ENCODE peak calls at places on chromosomes 5 and 9, in six cellular contexts. K is RPMI7951; P is stromal cell of bone marrow; O is dorsolateral prefrontal cortex; B is AML-193; Q is activated naive CD8-positive, alpha-beta T cell treated with anti-CD3 and anti-CD28 coated beads for 36 hours. G is an unnamed sample.

GRCh38 chr9:105098370-105098769 is 146.1 kb upstream of the SLC44A1 start:
- DNase-seq in K (no peak), P (no peak), O (no peak), B (no peak), Q (no peak), G (no peak)

GRCh38 chr9:37187713-37188439 is 67.5 kb downstream of the ZCCHC7 start:
- DNase-seq in K (peak; percentile 44), P (no peak), O (no peak), B (peak; percentile 18), Q (no peak), G (no peak)

GRCh38 chr9:34501372-34501771 is 21.4 kb downstream of the ENHO start:
- DNase-seq in K (no peak), P (no peak), O (no peak), B (no peak), Q (no peak), G (no peak)

GRCh38 chr9:128337972-128338371 is 2.4 kb upstream of the SLC27A4 start:
- DNase-seq in K (no peak), P (no peak), O (no peak), B (no peak), Q (no peak), G (no peak)

GRCh38 chr9:95512751-95513120 is 4.0 kb downstream of the PTCH1 start:
- DNase-seq in K (no peak), P (no peak), O (no peak), B (peak; percentile 40), Q (no peak), G (no peak)

GRCh38 chr5:16467363-16468219 is 2.0 kb upstream of the ZNF622 start:
- DNase-seq in K (peak; percentile 55), P (peak; percentile 38), O (no peak), B (no peak), Q (peak; percentile 5), G (no peak)

GRCh38 chr9:69627301-69627700 is 44.9 kb downstream of the APBA1 start:
- DNase-seq in K (no peak), P (no peak), O (no peak), B (no peak), Q (no peak), G (no peak)

GRCh38 chr9:124752967-124753366 is 18.1 kb downstream of the NR6A1 start:
- DNase-seq in K (no peak), P (no peak), O (no peak), B (no peak), Q (no peak), G (no peak)

GRCh38 chr9:17005085-17005484 is 129.8 kb upstream of the CNTLN start:
- DNase-seq in K (peak; percentile 75), P (peak; percentile 82), O (no peak), B (no peak), Q (no peak), G (no peak)

GRCh38 chr5:127320032-127320945 is 29.7 kb downstream of the MEGF10 start:
- DNase-seq in K (peak; percentile 80), P (no peak), O (no peak), B (no peak), Q (peak; percentile 19), G (no peak)

GRCh38 chr5:43110606-43111170 is 10.0 kb upstream of the ZNF131 start:
- DNase-seq in K (no peak), P (no peak), O (no peak), B (no peak), Q (peak; percentile 23), G (peak; percentile 9)

GRCh38 chr9:133727277-133727875 is 10.8 kb downstream of the SARDH start:
- DNase-seq in K (no peak), P (no peak), O (no peak), B (no peak), Q (no peak), G (no peak)

GRCh38 chr9:8095531-8096223 is 296.1 kb upstream of the DMAC1 start:
- DNase-seq in K (no peak), P (no peak), O (no peak), B (no peak), Q (no peak), G (no peak)

GRCh38 chr5:21391506-21391905 is 1403.5 kb upstream of the CDH18 start:
- DNase-seq in K (peak; percentile 0), P (peak; percentile 1), O (no peak), B (peak; percentile 56), Q (no peak), G (no peak)

GRCh38 chr5:96903300-96903699 is 27.0 kb downstream of the ERAP2 start:
- DNase-seq in K (no peak), P (no peak), O (no peak), B (no peak), Q (no peak), G (no peak)

GRCh38 chr5:116361171-116361967 is 213.3 kb downstream of the SEMA6A start:
- DNase-seq in K (no peak), P (no peak), O (peak; percentile 84), B (no peak), Q (no peak), G (no peak)

GRCh38 chr5:143733635-143734341 is 78.2 kb upstream of the HMHB1 start:
- DNase-seq in K (no peak), P (no peak), O (no peak), B (no peak), Q (no peak), G (no peak)

GRCh38 chr5:2700876-2701275 is 50.6 kb downstream of the IRX2 start:
- DNase-seq in K (no peak), P (no peak), O (no peak), B (no peak), Q (no peak), G (no peak)

GRCh38 chr9:114347675-114348074 is 18.0 kb downstream of the ORM2 start:
- DNase-seq in K (no peak), P (no peak), O (peak; percentile 81), B (no peak), Q (no peak), G (no peak)

GRCh38 chr9:34522971-34523797 is at the start of gene ENHO:
- DNase-seq in K (peak; percentile 82), P (peak; percentile 57), O (peak; percentile 92), B (peak; percentile 76), Q (peak; percentile 93), G (peak; percentile 77)

GRCh38 chr5:74639538-74640449 is 734 bp downstream of the ENC1 start:
- DNase-seq in K (peak; percentile 54), P (no peak), O (no peak), B (no peak), Q (peak; percentile 44), G (no peak)

GRCh38 chr5:186091-187041 is 4.9 kb upstream of the LRRC14B start:
- DNase-seq in K (no peak), P (no peak), O (no peak), B (no peak), Q (no peak), G (no peak)

GRCh38 chr9:22037954-22038690 is 29.0 kb upstream of the CDKN2B start:
- DNase-seq in K (peak; percentile 43), P (no peak), O (no peak), B (peak; percentile 77), Q (no peak), G (no peak)

GRCh38 chr5:140202078-140202477 is 27.1 kb downstream of the CYSTM1 start:
- DNase-seq in K (no peak), P (no peak), O (no peak), B (no peak), Q (no peak), G (no peak)

GRCh38 chr5:41921874-41922273 is 3.2 kb upstream of the FBXO4 start:
- DNase-seq in K (peak; percentile 29), P (no peak), O (no peak), B (no peak), Q (no peak), G (no peak)

GRCh38 chr9:3912817-3913216 is 387.0 kb upstream of the RFX3 start:
- DNase-seq in K (peak; percentile 69), P (no peak), O (no peak), B (no peak), Q (no peak), G (no peak)

GRCh38 chr9:16202913-16203734 is 650.3 kb downstream of the CCDC171 start:
- DNase-seq in K (peak; percentile 89), P (peak; percentile 85), O (no peak), B (no peak), Q (no peak), G (no peak)

GRCh38 chr5:100595152-100595811 is 60.1 kb downstream of the FAM174A start:
- DNase-seq in K (peak; percentile 91), P (peak; percentile 95), O (peak; percentile 50), B (no peak), Q (no peak), G (no peak)

GRCh38 chr5:89090021-89090420 is 207.0 kb upstream of the MEF2C start:
- DNase-seq in K (no peak), P (no peak), O (no peak), B (no peak), Q (no peak), G (no peak)

GRCh38 chr9:127776195-127776918 is 2.1 kb downstream of the SH2D3C start:
- DNase-seq in K (no peak), P (no peak), O (no peak), B (peak; percentile 70), Q (peak; percentile 79), G (peak; percentile 54)

GRCh38 chr9:24464321-24464951 is 81.3 kb downstream of the IZUMO3 start:
- DNase-seq in K (no peak), P (peak; percentile 9), O (no peak), B (no peak), Q (no peak), G (no peak)

GRCh38 chr5:149733129-149733900 is 3.2 kb downstream of the PPARGC1B start:
- DNase-seq in K (no peak), P (no peak), O (no peak), B (no peak), Q (no peak), G (no peak)

GRCh38 chr5:6510973-6511372 is 62.3 kb downstream of the UBE2QL1 start:
- DNase-seq in K (no peak), P (no peak), O (no peak), B (no peak), Q (no peak), G (no peak)

GRCh38 chr9:108117775-108118174 is 628.2 kb upstream of the KLF4 start:
- DNase-seq in K (peak; percentile 82), P (no peak), O (no peak), B (no peak), Q (no peak), G (no peak)

GRCh38 chr9:106953166-106953565 is 90.2 kb downstream of the ZNF462 start:
- DNase-seq in K (peak; percentile 45), P (no peak), O (no peak), B (no peak), Q (no peak), G (no peak)

GRCh38 chr9:109245300-109245897 is 75.5 kb downstream of the EPB41L4B start:
- DNase-seq in K (no peak), P (no peak), O (no peak), B (no peak), Q (no peak), G (no peak)

GRCh38 chr9:111483419-111483861 is 743 bp downstream of the ECPAS start:
- DNase-seq in K (no peak), P (no peak), O (peak; percentile 47), B (no peak), Q (no peak), G (peak; percentile 22)

GRCh38 chr9:99167694-99168093 is 54.0 kb downstream of the ALG2 start:
- DNase-seq in K (no peak), P (no peak), O (no peak), B (peak; percentile 46), Q (no peak), G (no peak)